ENCODE peak calls at places on chromosome 4, in seven cellular contexts. One of them, this sample, is unnamed.

GRCh38 chr4:4480685-4481393 is 61.0 kb downstream of the STX18 start:
- DNase-seq in effector memory CD4-positive, alpha-beta T cell: no peak
- DNase-seq in heart right ventricle: no peak
- DNase-seq in right lobe of liver: no peak
- DNase-seq in lower lobe of right lung: no peak
- DNase-seq in H7: no peak
- DNase-seq in AG04450: no peak
- DNase-seq in this sample: peak; percentile 51

GRCh38 chr4:83170952-83171399 is 56.4 kb upstream of the PLAC8 start:
- DNase-seq in effector memory CD4-positive, alpha-beta T cell: no peak
- DNase-seq in right lobe of liver: no peak
- DNase-seq in lower lobe of right lung: no peak
- DNase-seq in AG04450: no peak
- DNase-seq in heart right ventricle: no peak
- DNase-seq in H7: no peak
- DNase-seq in this sample: no peak

GRCh38 chr4:9924750-9925149 is 96.5 kb downstream of the SLC2A9 start:
- DNase-seq in AG04450: no peak
- DNase-seq in right lobe of liver: no peak
- DNase-seq in effector memory CD4-positive, alpha-beta T cell: no peak
- DNase-seq in H7: no peak
- DNase-seq in heart right ventricle: no peak
- DNase-seq in lower lobe of right lung: no peak
- DNase-seq in this sample: no peak

GRCh38 chr4:151325320-151326246 is at the start of gene SH3D19:
- DNase-seq in H7: peak; percentile 80
- DNase-seq in lower lobe of right lung: peak; percentile 79
- DNase-seq in effector memory CD4-positive, alpha-beta T cell: no peak
- DNase-seq in AG04450: no peak
- DNase-seq in right lobe of liver: peak; percentile 95
- DNase-seq in heart right ventricle: peak; percentile 77
- DNase-seq in this sample: peak; percentile 76

GRCh38 chr4:74474345-74475099 is 29.6 kb downstream of the AREG start:
- DNase-seq in right lobe of liver: no peak
- DNase-seq in heart right ventricle: no peak
- DNase-seq in H7: no peak
- DNase-seq in AG04450: peak; percentile 33
- DNase-seq in lower lobe of right lung: no peak
- DNase-seq in effector memory CD4-positive, alpha-beta T cell: no peak
- DNase-seq in this sample: no peak

GRCh38 chr4:99762728-99763127 is 53.9 kb upstream of the DAPP1 start:
- DNase-seq in H7: no peak
- DNase-seq in right lobe of liver: no peak
- DNase-seq in lower lobe of right lung: no peak
- DNase-seq in heart right ventricle: no peak
- DNase-seq in AG04450: no peak
- DNase-seq in effector memory CD4-positive, alpha-beta T cell: no peak
- DNase-seq in this sample: no peak

GRCh38 chr4:22850630-22851029 is 157.9 kb downstream of the GBA3 start:
- DNase-seq in H7: no peak
- DNase-seq in AG04450: no peak
- DNase-seq in right lobe of liver: no peak
- DNase-seq in heart right ventricle: no peak
- DNase-seq in effector memory CD4-positive, alpha-beta T cell: no peak
- DNase-seq in lower lobe of right lung: no peak
- DNase-seq in this sample: no peak

GRCh38 chr4:68658672-68659071 is 11.8 kb downstream of the UGT2B15 start:
- DNase-seq in AG04450: no peak
- DNase-seq in lower lobe of right lung: no peak
- DNase-seq in H7: no peak
- DNase-seq in heart right ventricle: no peak
- DNase-seq in right lobe of liver: no peak
- DNase-seq in effector memory CD4-positive, alpha-beta T cell: no peak
- DNase-seq in this sample: no peak

GRCh38 chr4:70734168-70734954 is 12.6 kb downstream of the RUFY3 start:
- DNase-seq in lower lobe of right lung: no peak
- DNase-seq in H7: no peak
- DNase-seq in effector memory CD4-positive, alpha-beta T cell: peak; percentile 15
- DNase-seq in AG04450: no peak
- DNase-seq in right lobe of liver: no peak
- DNase-seq in heart right ventricle: no peak
- DNase-seq in this sample: peak; percentile 56

GRCh38 chr4:11904991-11905760 is 476.5 kb upstream of the HS3ST1 start:
- DNase-seq in effector memory CD4-positive, alpha-beta T cell: no peak
- DNase-seq in heart right ventricle: peak; percentile 7
- DNase-seq in AG04450: no peak
- DNase-seq in H7: no peak
- DNase-seq in lower lobe of right lung: no peak
- DNase-seq in right lobe of liver: no peak
- DNase-seq in this sample: no peak

GRCh38 chr4:19776021-19776459 is 475.7 kb upstream of the SLIT2 start:
- DNase-seq in effector memory CD4-positive, alpha-beta T cell: no peak
- DNase-seq in heart right ventricle: no peak
- DNase-seq in AG04450: peak; percentile 23
- DNase-seq in lower lobe of right lung: no peak
- DNase-seq in H7: no peak
- DNase-seq in right lobe of liver: no peak
- DNase-seq in this sample: peak; percentile 70

GRCh38 chr4:106478152-106478551 is 109.6 kb upstream of the GIMD1 start:
- DNase-seq in H7: no peak
- DNase-seq in AG04450: no peak
- DNase-seq in lower lobe of right lung: no peak
- DNase-seq in effector memory CD4-positive, alpha-beta T cell: no peak
- DNase-seq in right lobe of liver: no peak
- DNase-seq in heart right ventricle: no peak
- DNase-seq in this sample: no peak

GRCh38 chr4:85445058-85445639 is 29.8 kb upstream of the ARHGAP24 start:
- DNase-seq in AG04450: no peak
- DNase-seq in lower lobe of right lung: no peak
- DNase-seq in H7: no peak
- DNase-seq in heart right ventricle: no peak
- DNase-seq in effector memory CD4-positive, alpha-beta T cell: no peak
- DNase-seq in right lobe of liver: no peak
- DNase-seq in this sample: peak; percentile 24

GRCh38 chr4:116480486-116480990 is 604.8 kb downstream of the TRAM1L1 start:
- DNase-seq in right lobe of liver: no peak
- DNase-seq in lower lobe of right lung: no peak
- DNase-seq in heart right ventricle: no peak
- DNase-seq in AG04450: no peak
- DNase-seq in effector memory CD4-positive, alpha-beta T cell: no peak
- DNase-seq in H7: no peak
- DNase-seq in this sample: no peak

GRCh38 chr4:42767669-42768068 is 110.8 kb upstream of the ATP8A1 start:
- DNase-seq in effector memory CD4-positive, alpha-beta T cell: no peak
- DNase-seq in lower lobe of right lung: no peak
- DNase-seq in H7: no peak
- DNase-seq in AG04450: no peak
- DNase-seq in right lobe of liver: no peak
- DNase-seq in heart right ventricle: no peak
- DNase-seq in this sample: no peak

GRCh38 chr4:15396157-15396800 is 31.6 kb upstream of the C1QTNF7 start:
- DNase-seq in AG04450: no peak
- DNase-seq in effector memory CD4-positive, alpha-beta T cell: peak; percentile 5
- DNase-seq in right lobe of liver: no peak
- DNase-seq in lower lobe of right lung: peak; percentile 47
- DNase-seq in H7: peak; percentile 49
- DNase-seq in heart right ventricle: no peak
- DNase-seq in this sample: peak; percentile 59

GRCh38 chr4:100099746-100100145 is 90.5 kb downstream of the DDIT4L start:
- DNase-seq in AG04450: no peak
- DNase-seq in right lobe of liver: no peak
- DNase-seq in lower lobe of right lung: no peak
- DNase-seq in effector memory CD4-positive, alpha-beta T cell: no peak
- DNase-seq in heart right ventricle: no peak
- DNase-seq in H7: no peak
- DNase-seq in this sample: no peak

GRCh38 chr4:89939994-89940393 is 45.3 kb downstream of the MMRN1 start:
- DNase-seq in effector memory CD4-positive, alpha-beta T cell: no peak
- DNase-seq in lower lobe of right lung: no peak
- DNase-seq in H7: no peak
- DNase-seq in heart right ventricle: peak; percentile 25
- DNase-seq in AG04450: no peak
- DNase-seq in right lobe of liver: no peak
- DNase-seq in this sample: peak; percentile 27

GRCh38 chr4:154119317-154119716 is 330.4 kb upstream of the SFRP2 start:
- DNase-seq in right lobe of liver: no peak
- DNase-seq in H7: peak; percentile 14
- DNase-seq in AG04450: no peak
- DNase-seq in lower lobe of right lung: no peak
- DNase-seq in heart right ventricle: no peak
- DNase-seq in effector memory CD4-positive, alpha-beta T cell: no peak
- DNase-seq in this sample: peak; percentile 17

GRCh38 chr4:123833156-123833555 is 436.6 kb downstream of the SPRY1 start:
- DNase-seq in AG04450: peak; percentile 67
- DNase-seq in lower lobe of right lung: no peak
- DNase-seq in right lobe of liver: no peak
- DNase-seq in H7: no peak
- DNase-seq in heart right ventricle: no peak
- DNase-seq in effector memory CD4-positive, alpha-beta T cell: no peak
- DNase-seq in this sample: no peak

DNA sequence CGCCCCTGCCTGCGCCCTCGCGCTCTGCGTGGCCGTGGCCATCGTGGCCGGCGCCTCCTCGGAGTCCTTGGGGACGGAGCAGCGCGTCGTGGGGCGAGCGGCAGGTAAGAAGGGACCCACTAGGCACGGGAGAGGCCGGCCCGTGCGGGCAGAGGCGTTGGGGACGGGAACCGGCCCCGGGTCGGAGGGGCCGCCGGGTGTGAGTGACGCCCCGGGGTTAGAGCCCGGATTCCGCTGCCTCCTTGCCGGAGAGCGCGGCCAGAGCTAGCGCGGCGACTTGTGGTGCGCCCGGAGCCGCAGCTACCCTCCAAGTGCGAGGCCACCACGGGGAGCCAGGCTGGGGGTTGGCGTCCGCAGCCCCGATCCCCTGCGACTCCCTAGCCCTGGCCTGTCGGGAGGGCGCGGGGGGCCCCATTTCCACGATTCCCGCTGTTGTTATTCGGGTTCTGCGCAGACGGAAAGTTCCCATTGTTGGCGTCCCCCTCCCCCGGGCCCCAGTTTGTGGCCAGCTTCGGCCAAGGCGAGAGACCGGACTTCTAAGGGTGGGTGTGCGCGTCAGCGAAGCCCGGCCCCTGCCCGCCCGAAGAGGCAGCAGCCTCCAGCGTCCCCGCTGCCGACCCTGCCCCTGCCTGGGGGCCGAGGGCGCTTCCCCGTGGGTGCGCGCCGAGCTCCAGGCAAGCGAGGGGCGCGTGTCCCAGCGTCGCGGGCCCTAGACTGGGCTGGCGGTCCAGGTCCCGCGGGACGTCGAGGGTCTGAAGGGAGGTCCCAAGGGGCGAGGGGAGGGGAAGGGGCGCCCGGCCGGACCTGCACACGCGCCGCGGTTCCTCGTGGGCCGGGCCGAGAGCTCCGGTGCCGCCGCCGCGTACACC is 1.1 kb downstream of the FGFR3 start:
- DNase-seq in effector memory CD4-positive, alpha-beta T cell: no peak
- DNase-seq in H7: peak; percentile 93
- DNase-seq in right lobe of liver: no peak
- DNase-seq in AG04450: no peak
- DNase-seq in heart right ventricle: no peak
- DNase-seq in lower lobe of right lung: no peak
- DNase-seq in this sample: peak; percentile 41
- H3K27me3 ChIP-seq in effector memory CD4-positive, alpha-beta T cell: peaks cover 30% of the 10 kb centered on the region
- H3K27me3 ChIP-seq in H7: peaks cover 28% of the 10 kb centered on the region
- H3K27me3 ChIP-seq in right lobe of liver: no peaks in the 10 kb centered on the region
- H3K27me3 ChIP-seq in AG04450: peaks cover 46% of the 10 kb centered on the region
- H3K27me3 ChIP-seq in heart right ventricle: peaks cover 65% of the 10 kb centered on the region
- H3K27me3 ChIP-seq in lower lobe of right lung: peaks cover 46% of the 10 kb centered on the region
- H3K27me3 ChIP-seq in this sample: peaks cover 23% of the 10 kb centered on the region

DNA sequence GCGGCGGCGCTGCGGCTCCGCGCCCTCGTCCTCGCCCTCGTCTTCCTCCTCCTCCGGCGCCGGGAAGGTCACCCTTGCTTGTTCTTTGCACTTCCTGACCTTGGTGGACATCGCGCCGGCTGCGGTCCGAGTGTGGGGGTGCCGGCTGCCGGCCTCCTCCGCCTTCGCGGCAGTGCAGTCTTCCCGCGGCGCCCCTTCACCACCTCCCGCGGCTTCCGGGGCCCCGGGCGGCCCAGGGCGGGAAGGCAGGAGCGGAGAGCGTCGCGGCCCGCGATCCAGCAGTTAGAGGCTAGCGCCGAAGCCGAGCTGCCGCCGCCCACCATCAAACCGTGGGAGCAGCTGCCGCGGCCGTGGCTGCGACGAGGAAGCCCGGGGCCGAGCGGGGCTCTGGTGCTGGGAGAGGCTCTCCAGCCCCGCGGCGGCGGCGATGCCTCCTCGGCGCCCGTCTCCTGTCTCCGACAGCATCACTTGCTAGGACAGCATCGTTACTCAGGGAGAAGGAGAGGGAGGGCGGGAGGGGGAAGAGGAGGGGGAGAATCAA is at the start of gene TRPC3:
- DNase-seq in H7: no peak
- DNase-seq in heart right ventricle: no peak
- DNase-seq in AG04450: no peak
- DNase-seq in lower lobe of right lung: peak; percentile 54
- DNase-seq in effector memory CD4-positive, alpha-beta T cell: peak; percentile 1
- DNase-seq in right lobe of liver: peak; percentile 43
- DNase-seq in this sample: peak; percentile 68
- H3K27me3 ChIP-seq in H7: peaks cover 51% of the 10 kb centered on the region
- H3K27me3 ChIP-seq in heart right ventricle: peaks cover 75% of the 10 kb centered on the region
- H3K27me3 ChIP-seq in AG04450: no peaks in the 10 kb centered on the region
- H3K27me3 ChIP-seq in lower lobe of right lung: peaks cover 45% of the 10 kb centered on the region
- H3K27me3 ChIP-seq in effector memory CD4-positive, alpha-beta T cell: no peaks in the 10 kb centered on the region
- H3K27me3 ChIP-seq in right lobe of liver: peaks cover 12% of the 10 kb centered on the region
- H3K27me3 ChIP-seq in this sample: peaks cover 7% of the 10 kb centered on the region

GRCh38 chr4:65671402-65671801 is 1.1 kb upstream of the EPHA5 start:
- DNase-seq in effector memory CD4-positive, alpha-beta T cell: no peak
- DNase-seq in lower lobe of right lung: no peak
- DNase-seq in right lobe of liver: no peak
- DNase-seq in AG04450: no peak
- DNase-seq in H7: no peak
- DNase-seq in heart right ventricle: no peak
- DNase-seq in this sample: no peak
- H3K27me3 ChIP-seq in effector memory CD4-positive, alpha-beta T cell: peaks cover 4% of the 10 kb centered on the region
- H3K27me3 ChIP-seq in lower lobe of right lung: peaks cover 50% of the 10 kb centered on the region
- H3K27me3 ChIP-seq in right lobe of liver: peaks cover 28% of the 10 kb centered on the region
- H3K27me3 ChIP-seq in AG04450: peaks cover 27% of the 10 kb centered on the region
- H3K27me3 ChIP-seq in H7: peaks cover 61% of the 10 kb centered on the region
- H3K27me3 ChIP-seq in heart right ventricle: peaks cover 56% of the 10 kb centered on the region
- H3K27me3 ChIP-seq in this sample: peaks cover 26% of the 10 kb centered on the region

DNA sequence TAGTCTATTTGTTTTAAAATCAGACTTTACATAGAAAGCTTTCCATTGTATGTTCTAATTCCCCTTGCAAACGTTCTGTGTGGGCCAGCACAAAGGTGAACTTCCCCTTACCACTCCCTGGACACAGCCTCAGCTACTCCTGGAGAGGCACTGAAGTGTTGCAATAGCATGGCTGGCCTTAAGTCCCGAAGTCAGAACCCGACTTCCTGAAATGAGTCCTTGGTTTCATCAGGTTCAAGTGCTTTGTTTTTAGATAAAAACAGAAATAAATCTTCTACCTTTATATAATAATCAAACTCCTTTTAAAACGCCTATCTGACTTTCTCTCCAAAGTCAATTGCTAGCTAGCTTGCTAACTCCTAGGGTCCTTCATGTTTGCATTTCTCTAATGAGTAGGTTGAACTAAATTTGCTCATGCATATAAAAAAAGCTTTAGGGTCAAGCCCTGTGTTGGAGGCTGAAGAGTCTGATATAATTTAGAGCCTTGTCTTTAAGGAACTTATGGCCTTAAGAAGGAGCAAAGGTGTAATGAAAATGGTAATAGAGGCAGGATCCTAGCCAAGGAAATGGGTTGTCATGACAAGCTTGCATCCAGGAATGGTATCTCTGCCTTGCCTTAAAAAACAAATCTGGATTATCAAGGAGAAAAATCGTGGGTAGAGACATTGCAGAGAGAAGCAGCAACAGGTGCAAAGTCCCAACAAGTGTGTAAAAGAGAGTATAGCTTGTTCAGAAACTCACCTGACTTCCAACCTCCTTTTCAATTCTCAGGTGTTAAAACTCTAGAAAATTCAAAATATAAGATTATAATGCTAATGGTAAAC is 9.1 kb downstream of the BMP3 start:
- DNase-seq in effector memory CD4-positive, alpha-beta T cell: no peak
- DNase-seq in heart right ventricle: no peak
- DNase-seq in H7: no peak
- DNase-seq in lower lobe of right lung: peak; percentile 52
- DNase-seq in right lobe of liver: no peak
- DNase-seq in AG04450: no peak
- DNase-seq in this sample: peak; percentile 50
- H3K27me3 ChIP-seq in effector memory CD4-positive, alpha-beta T cell: no peaks in the 10 kb centered on the region
- H3K27me3 ChIP-seq in heart right ventricle: peaks cover 30% of the 10 kb centered on the region
- H3K27me3 ChIP-seq in H7: no peaks in the 10 kb centered on the region
- H3K27me3 ChIP-seq in lower lobe of right lung: no peaks in the 10 kb centered on the region
- H3K27me3 ChIP-seq in right lobe of liver: peaks cover 4% of the 10 kb centered on the region
- H3K27me3 ChIP-seq in AG04450: peaks cover 3% of the 10 kb centered on the region
- H3K27me3 ChIP-seq in this sample: peaks cover under 1% of the 10 kb centered on the region

This sample was measured in adipocyte.